ENCODE peak calls at places on chromosomes 3 and 15, in seven cellular contexts. M is cardiac fibroblast, X is A549, V is sigmoid colon, J is AG04450, G is kidney, D is colonic mucosa. S is an unnamed sample.

GRCh38 chr3:46127503-46127902 is 80.6 kb downstream of the CCR1 start:
- DNase-seq in D (no peak), X (no peak), M (peak; percentile 93), G (no peak), V (no peak), J (peak; percentile 63), S (peak; percentile 82)

GRCh38 chr3:194592798-194593752 is 40.1 kb downstream of the TMEM44 start:
- DNase-seq in G (no peak), J (peak; percentile 99), D (no peak), V (no peak), X (peak; percentile 76), M (peak; percentile 100), S (peak; percentile 99)

GRCh38 chr3:153158184-153158583 is 3.8 kb upstream of the RAP2B start:
- DNase-seq in M (no peak), D (no peak), G (no peak), V (no peak), J (no peak), X (no peak), S (no peak)

GRCh38 chr3:4834403-4834866 is 144.8 kb upstream of the BHLHE40 start:
- DNase-seq in J (no peak), M (no peak), X (no peak), G (no peak), D (no peak), V (no peak), S (no peak)

GRCh38 chr3:149023951-149024350 is 32.6 kb downstream of the GYG1 start:
- DNase-seq in G (no peak), M (no peak), V (no peak), X (no peak), D (no peak), J (no peak), S (no peak)

GRCh38 chr3:56693750-56694149 is 10.7 kb upstream of the TASOR start:
- DNase-seq in X (no peak), J (no peak), V (no peak), M (no peak), D (no peak), G (no peak), S (no peak)

GRCh38 chr3:55485208-55485791 is 1.8 kb downstream of the WNT5A start:
- DNase-seq in G (peak; percentile 92), D (peak; percentile 75), J (no peak), X (peak; percentile 53), V (peak; percentile 91), M (peak; percentile 92), S (no peak)

GRCh38 chr15:35533130-35534110 is 12.5 kb downstream of the DPH6 start:
- DNase-seq in M (peak; percentile 63), V (no peak), D (no peak), G (no peak), J (no peak), X (no peak), S (no peak)

GRCh38 chr3:137765310-137766033 is 1.4 kb downstream of the SOX14 start:
- DNase-seq in G (peak; percentile 66), M (no peak), J (no peak), D (no peak), X (no peak), V (no peak), S (no peak)

GRCh38 chr3:136195258-136196063 is 674 bp downstream of the MSL2 start:
- DNase-seq in X (no peak), M (peak; percentile 78), J (peak; percentile 26), V (peak; percentile 90), G (peak; percentile 95), D (peak; percentile 59), S (no peak)

GRCh38 chr3:42024578-42025387 is 62.9 kb upstream of the ULK4 start:
- DNase-seq in X (no peak), G (no peak), J (no peak), V (no peak), D (no peak), M (peak; percentile 25), S (no peak)

GRCh38 chr3:167941234-167941995 is 154.3 kb downstream of the GOLIM4 start:
- DNase-seq in J (peak; percentile 78), G (no peak), D (peak; percentile 24), V (peak; percentile 69), M (peak; percentile 87), X (no peak), S (peak; percentile 76)

GRCh38 chr3:138442433-138442832 is 8.0 kb downstream of the ESYT3 start:
- DNase-seq in G (no peak), J (no peak), V (no peak), X (peak; percentile 78), M (peak; percentile 55), D (no peak), S (no peak)

GRCh38 chr3:188941103-188941502 is 230.7 kb upstream of the TPRG1 start:
- DNase-seq in J (no peak), M (no peak), V (no peak), D (no peak), X (no peak), G (no peak), S (no peak)

GRCh38 chr15:40594429-40594836 is 384 bp downstream of the KNL1 start:
- DNase-seq in D (peak; percentile 73), X (peak; percentile 54), J (no peak), G (peak; percentile 82), M (peak; percentile 65), V (peak; percentile 67), S (no peak)

GRCh38 chr3:4950351-4950784 is 28.9 kb upstream of the BHLHE40 start:
- DNase-seq in J (no peak), X (no peak), G (no peak), V (no peak), D (no peak), M (peak; percentile 28), S (no peak)

GRCh38 chr3:46541856-46542255 is 24.2 kb downstream of the LRRC2 start:
- DNase-seq in G (no peak), D (no peak), V (no peak), J (no peak), M (no peak), X (no peak), S (no peak)

GRCh38 chr15:71411538-71412482 is 296.5 kb downstream of the THSD4 start:
- DNase-seq in X (peak; percentile 74), G (no peak), D (peak; percentile 89), J (no peak), M (no peak), V (no peak), S (no peak)

GRCh38 chr15:52191207-52191606 is at the start of gene GNB5:
- DNase-seq in X (no peak), D (no peak), V (no peak), M (no peak), J (no peak), G (no peak), S (no peak)

GRCh38 chr15:52427804-52428203 is 100.9 kb downstream of the MYO5A start:
- DNase-seq in D (no peak), G (peak; percentile 61), J (peak; percentile 30), M (peak; percentile 72), V (no peak), X (no peak), S (peak; percentile 9)

GRCh38 chr3:50542177-50543034 is 25.1 kb downstream of the C3orf18 start:
- DNase-seq in G (no peak), X (peak; percentile 90), D (peak; percentile 77), J (peak; percentile 41), M (peak; percentile 66), V (peak; percentile 80), S (no peak)

DNA sequence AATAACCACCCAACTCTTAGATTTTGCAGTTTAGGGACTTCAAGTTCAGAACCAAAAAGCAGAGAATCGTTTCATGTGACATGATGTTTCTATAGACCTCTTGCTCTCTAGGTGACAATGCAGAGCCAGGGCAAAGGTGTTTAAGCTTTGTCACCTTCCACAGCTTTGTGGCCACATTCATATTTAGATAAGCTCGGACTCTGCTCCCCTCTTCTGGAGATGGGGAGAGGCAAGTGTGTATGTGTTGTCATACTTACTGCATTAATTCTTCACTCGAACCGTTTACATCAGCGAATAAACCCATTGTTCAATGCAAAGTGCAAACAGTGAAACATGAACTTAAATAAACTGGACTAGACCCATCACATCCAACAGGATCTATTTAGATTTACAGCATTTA is 33.2 kb downstream of the ST3GAL6 start:
- DNase-seq in D (no peak), X (no peak), J (no peak), G (no peak), V (no peak), M (no peak), S (no peak)
- TF ChIP-seq CTCF in D (no peak), X (no peak), J (no peak), G (no peak), V (no peak), M (no peak), S (no peak)

GRCh38 chr15:80179025-80179759 is 26.4 kb downstream of the FAH start:
- DNase-seq in X (peak; percentile 78), D (no peak), J (peak; percentile 85), G (no peak), M (peak; percentile 95), V (no peak), S (peak; percentile 73)

GRCh38 chr15:80182611-80183210 is 29.9 kb downstream of the FAH start:
- DNase-seq in V (no peak), D (no peak), G (no peak), M (peak; percentile 43), X (no peak), J (peak; percentile 69), S (peak; percentile 90)

GRCh38 chr15:80179966-80180365 is 27.2 kb downstream of the FAH start:
- DNase-seq in G (no peak), D (no peak), M (no peak), V (no peak), J (no peak), X (no peak), S (no peak)

GRCh38 chr15:80180468-80180867 is 27.7 kb downstream of the FAH start:
- DNase-seq in V (no peak), X (no peak), M (no peak), J (no peak), G (no peak), D (no peak), S (no peak)

DNA sequence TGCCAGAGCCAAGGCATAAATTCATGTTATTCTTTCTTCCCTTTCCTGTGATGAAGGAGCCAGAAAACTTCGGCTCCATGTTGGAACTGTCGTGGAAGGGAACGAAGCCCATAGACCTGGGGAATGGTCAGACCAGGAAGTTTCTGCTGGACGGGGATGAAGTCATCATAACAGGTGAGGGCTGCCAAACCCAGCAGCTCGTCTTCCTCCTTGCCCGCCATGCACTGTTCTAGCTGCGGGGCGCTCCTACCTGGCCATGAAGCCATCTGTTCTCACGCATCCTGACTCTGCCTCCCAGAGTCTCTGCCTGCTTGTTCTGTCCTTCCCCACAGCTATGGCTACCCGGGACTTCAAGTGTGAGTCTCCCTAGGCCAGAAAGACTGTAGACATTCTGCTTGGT is 28.2 kb downstream of the FAH start:
- DNase-seq in J (no peak), D (no peak), V (peak; percentile 37), X (no peak), M (no peak), G (no peak), S (no peak)
- H3K4me3 ChIP-seq in J (no peak overlapping the region), D (no peak overlapping the region), V (no peak overlapping the region), X (no peak overlapping the region), M (no peak overlapping the region), G (no peak overlapping the region), S (no peak overlapping the region)

DNA sequence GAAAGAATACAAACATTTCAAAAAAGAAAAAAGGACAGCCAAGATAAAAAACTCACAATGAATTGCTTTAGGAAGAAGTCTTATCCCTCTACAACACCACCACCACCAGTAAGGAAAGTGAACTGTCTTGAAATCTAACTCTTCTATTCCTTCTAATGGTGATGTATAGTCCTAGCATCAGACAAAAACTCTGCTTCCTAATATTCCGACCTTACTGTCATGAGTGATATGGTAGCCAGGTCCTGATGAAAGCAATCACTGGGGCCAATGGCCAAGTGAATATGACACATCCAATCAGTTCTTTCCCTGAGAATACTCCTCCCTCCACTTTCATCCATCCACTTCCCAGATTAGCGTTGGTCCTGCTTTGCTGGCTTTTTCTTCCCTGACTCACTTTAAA is 14.8 kb downstream of the GK5 start:
- DNase-seq in V (no peak), J (no peak), X (no peak), M (peak; percentile 36), G (no peak), D (no peak), S (no peak)
- TF ChIP-seq CTCF in V (no peak), J (no peak), X (no peak), M (no peak), G (no peak), D (no peak), S (no peak)

GRCh38 chr3:119675188-119675874 is 1.9 kb downstream of the COX17 start:
- DNase-seq in D (no peak), V (no peak), M (no peak), X (no peak), G (no peak), J (no peak), S (no peak)
- H3K4me3 ChIP-seq in D (no peak overlapping the region), V (no peak overlapping the region), M (no peak overlapping the region), X (no peak overlapping the region), G (peak overlapping the region; percentile 85), J (no peak overlapping the region), S (peak overlapping the region; percentile 53)